ENCODE peak calls at places on chromosomes 6 and 20, in ten cellular contexts. K, J, I, Y, B, X, O, D, L and G are unnamed samples.

GRCh38 chr20:16966276-16966880 is 218.2 kb downstream of the OTOR start:
- DNase-seq in X (no peak), J (no peak), I (no peak), D (no peak), B (no peak), O (no peak), L (no peak), K (no peak), Y (no peak), G (no peak)

GRCh38 chr20:60250251-60250650 is 292.0 kb downstream of the CDH26 start:
- DNase-seq in Y (no peak), X (no peak), I (no peak), L (no peak), O (no peak), K (no peak), D (no peak), J (no peak), B (no peak), G (peak)

GRCh38 chr6:80457044-80457933 is 350.8 kb downstream of the BCKDHB start:
- DNase-seq in O (peak), D (no peak), X (peak), Y (peak), L (peak), I (no peak), J (peak), K (peak), B (peak), G (peak)

GRCh38 chr6:164942271-164942670 is 367.1 kb downstream of the C6orf118 start:
- DNase-seq in B (no peak), K (no peak), Y (no peak), J (no peak), D (no peak), X (no peak), O (no peak), I (no peak), L (no peak), G (no peak)

GRCh38 chr6:293185-294174 is 1.2 kb downstream of the DUSP22 start:
- DNase-seq in J (no peak), L (peak), O (no peak), B (no peak), X (no peak), K (no peak), Y (peak), I (peak), D (no peak), G (peak)

GRCh38 chr6:169859978-169860703 is 108.7 kb downstream of the ERMARD start:
- DNase-seq in D (peak), J (peak), K (no peak), X (no peak), Y (no peak), L (no peak), O (no peak), I (peak), B (no peak), G (no peak)

GRCh38 chr6:134533991-134534390 is 216.1 kb upstream of the SGK1 start:
- DNase-seq in X (no peak), D (no peak), O (no peak), J (no peak), K (no peak), L (no peak), Y (no peak), B (no peak), I (no peak), G (no peak)

GRCh38 chr6:113856011-113856551 is 1.1 kb upstream of the MARCKS start:
- DNase-seq in O (no peak), J (no peak), K (peak), I (no peak), L (no peak), B (no peak), X (peak), D (no peak), Y (peak), G (peak)

GRCh38 chr6:14270142-14270893 is 152.7 kb downstream of the CD83 start:
- DNase-seq in L (no peak), D (no peak), O (no peak), J (no peak), K (no peak), Y (no peak), B (no peak), X (no peak), I (no peak), G (no peak)

GRCh38 chr6:44742828-44743372 is 355.4 kb downstream of the CDC5L start:
- DNase-seq in O (no peak), B (no peak), D (no peak), Y (no peak), J (no peak), I (no peak), K (no peak), X (no peak), L (no peak), G (no peak)

GRCh38 chr6:139765825-139766285 is 391.4 kb upstream of the CITED2 start:
- DNase-seq in D (no peak), B (no peak), O (no peak), X (no peak), Y (no peak), K (no peak), J (no peak), I (no peak), L (no peak), G (peak)

GRCh38 chr6:148577687-148578488 is 168.9 kb upstream of the UST start:
- DNase-seq in L (peak), O (no peak), X (peak), K (peak), Y (peak), B (peak), J (peak), D (no peak), I (peak), G (peak)

GRCh38 chr20:50645253-50646068 is 45.9 kb downstream of the RIPOR3 start:
- DNase-seq in J (peak), X (peak), K (peak), I (peak), O (peak), D (no peak), L (peak), Y (peak), B (peak), G (peak)

GRCh38 chr6:162999575-163000285 is 272.0 kb downstream of the PACRG start:
- DNase-seq in O (no peak), L (no peak), I (no peak), D (no peak), Y (peak), B (no peak), X (no peak), J (no peak), K (no peak), G (peak)

GRCh38 chr20:37275125-37275524 is 13.5 kb upstream of the GHRH start:
- DNase-seq in X (no peak), L (no peak), J (no peak), K (no peak), Y (no peak), D (no peak), O (no peak), I (no peak), B (no peak), G (no peak)
- H3K4me3 ChIP-seq in X (no peak), L (no peak), J (no peak), K (no peak), Y (no peak), D (no peak), O (no peak), I (no peak), B (no peak), G (no peak)

GRCh38 chr6:34528996-34529664 is 27.0 kb downstream of the SPDEF start:
- DNase-seq in K (peak), D (no peak), Y (no peak), X (no peak), L (no peak), I (no peak), J (no peak), B (no peak), O (no peak), G (no peak)

GRCh38 chr6:34526241-34526972 is 29.7 kb downstream of the SPDEF start:
- DNase-seq in Y (no peak), B (no peak), L (no peak), K (peak), J (no peak), O (no peak), I (no peak), D (no peak), X (peak), G (no peak)

GRCh38 chr6:34527751-34528670 is 28.1 kb downstream of the SPDEF start:
- DNase-seq in B (no peak), I (no peak), K (peak), D (no peak), L (no peak), O (no peak), Y (no peak), X (no peak), J (no peak), G (no peak)

GRCh38 chr6:34525431-34526175 is 30.5 kb downstream of the SPDEF start:
- DNase-seq in D (no peak), L (no peak), Y (no peak), K (peak), I (peak), X (no peak), J (no peak), B (no peak), O (no peak), G (no peak)

DNA sequence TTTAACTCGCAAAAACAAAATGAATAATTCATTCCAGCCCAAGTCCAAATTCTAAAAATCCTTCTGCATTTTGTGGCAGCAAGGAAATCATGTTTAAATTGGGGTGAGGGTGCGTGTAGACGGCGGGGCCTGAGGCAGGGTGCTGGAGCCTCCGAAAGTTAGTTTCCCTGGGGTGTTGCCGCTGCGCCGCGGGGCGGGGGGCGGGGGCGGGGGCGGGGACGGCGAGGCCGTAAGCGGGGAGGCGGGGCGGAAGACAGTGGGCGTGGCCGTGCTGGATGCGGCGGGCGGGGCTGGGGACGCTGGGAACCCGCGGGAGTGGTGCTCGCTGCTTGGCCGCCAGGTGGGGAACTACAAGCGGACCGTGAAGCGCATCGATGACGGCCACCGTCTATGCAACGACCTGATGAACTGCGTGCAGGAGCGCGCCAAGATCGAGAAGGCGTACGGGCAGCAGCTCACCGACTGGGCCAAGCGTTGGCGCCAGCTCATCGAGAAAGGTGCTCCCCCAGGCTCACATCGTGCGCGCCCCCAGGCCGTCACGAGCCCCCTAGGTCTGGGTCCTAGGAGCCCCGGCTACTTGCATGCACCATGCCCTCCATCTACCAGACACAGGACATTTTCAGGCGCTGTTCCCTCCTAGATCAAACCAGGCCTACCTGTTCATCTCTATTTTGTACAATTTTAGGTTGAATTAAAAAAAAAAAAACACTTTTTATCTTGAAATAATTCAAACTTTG is 29.0 kb downstream of the SPDEF start:
- DNase-seq in I (peak), J (peak), L (peak), K (peak), D (no peak), X (peak), O (peak), B (peak), Y (peak), G (peak)
- H3K4me3 ChIP-seq in I (peak), J (peak), L (no peak), K (no peak), D (peak), X (peak), O (no peak), B (peak), Y (peak), G (peak)

DNA sequence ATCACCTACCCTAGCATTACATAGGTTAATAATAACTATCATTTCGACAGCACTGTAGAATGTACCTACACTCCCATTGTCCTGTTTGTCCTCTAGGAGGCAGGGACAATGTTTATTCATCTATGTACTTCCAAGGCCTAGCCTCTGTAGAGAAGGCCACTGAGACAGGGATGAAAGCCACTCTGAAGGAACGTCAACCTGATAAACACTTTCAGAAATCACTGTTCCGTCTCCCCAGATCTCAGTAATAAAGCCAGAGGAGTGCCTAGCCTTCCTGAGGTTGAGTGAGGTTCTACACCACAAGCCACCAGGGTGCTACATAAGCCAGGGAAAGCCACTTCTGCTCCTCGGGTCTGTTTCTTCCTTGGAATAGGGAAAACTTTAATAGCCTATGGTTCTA is 44.8 kb downstream of the POPDC3 start:
- DNase-seq in K (no peak), B (no peak), L (no peak), O (no peak), J (no peak), I (no peak), D (no peak), Y (peak), X (peak), G (peak)
- H3K4me3 ChIP-seq in K (no peak), B (no peak), L (no peak), O (no peak), J (no peak), I (no peak), D (no peak), Y (no peak), X (no peak), G (no peak)

GRCh38 chr6:137283940-137284910 is 65.0 kb upstream of the IFNGR1 start:
- DNase-seq in B (no peak), I (no peak), J (no peak), L (no peak), Y (no peak), K (no peak), O (no peak), D (no peak), X (no peak), G (no peak)
- H3K4me3 ChIP-seq in B (no peak), I (no peak), J (no peak), L (no peak), Y (no peak), K (no peak), O (no peak), D (no peak), X (no peak), G (no peak)

GRCh38 chr6:112232845-112233256 is 21.5 kb downstream of the LAMA4 start:
- DNase-seq in O (no peak), K (peak), L (no peak), B (peak), D (no peak), Y (peak), I (no peak), J (no peak), X (no peak), G (no peak)
- H3K4me3 ChIP-seq in O (no peak), K (no peak), L (no peak), B (no peak), D (no peak), Y (no peak), I (no peak), J (no peak), X (no peak), G (no peak)

GRCh38 chr6:168377481-168377850 is 57.9 kb upstream of the DACT2 start:
- DNase-seq in K (no peak), Y (no peak), X (peak), I (peak), L (no peak), J (no peak), D (no peak), O (no peak), B (no peak), G (no peak)
- H3K4me3 ChIP-seq in K (no peak), Y (no peak), X (no peak), I (peak), L (no peak), J (no peak), D (no peak), O (no peak), B (no peak), G (no peak)

DNA sequence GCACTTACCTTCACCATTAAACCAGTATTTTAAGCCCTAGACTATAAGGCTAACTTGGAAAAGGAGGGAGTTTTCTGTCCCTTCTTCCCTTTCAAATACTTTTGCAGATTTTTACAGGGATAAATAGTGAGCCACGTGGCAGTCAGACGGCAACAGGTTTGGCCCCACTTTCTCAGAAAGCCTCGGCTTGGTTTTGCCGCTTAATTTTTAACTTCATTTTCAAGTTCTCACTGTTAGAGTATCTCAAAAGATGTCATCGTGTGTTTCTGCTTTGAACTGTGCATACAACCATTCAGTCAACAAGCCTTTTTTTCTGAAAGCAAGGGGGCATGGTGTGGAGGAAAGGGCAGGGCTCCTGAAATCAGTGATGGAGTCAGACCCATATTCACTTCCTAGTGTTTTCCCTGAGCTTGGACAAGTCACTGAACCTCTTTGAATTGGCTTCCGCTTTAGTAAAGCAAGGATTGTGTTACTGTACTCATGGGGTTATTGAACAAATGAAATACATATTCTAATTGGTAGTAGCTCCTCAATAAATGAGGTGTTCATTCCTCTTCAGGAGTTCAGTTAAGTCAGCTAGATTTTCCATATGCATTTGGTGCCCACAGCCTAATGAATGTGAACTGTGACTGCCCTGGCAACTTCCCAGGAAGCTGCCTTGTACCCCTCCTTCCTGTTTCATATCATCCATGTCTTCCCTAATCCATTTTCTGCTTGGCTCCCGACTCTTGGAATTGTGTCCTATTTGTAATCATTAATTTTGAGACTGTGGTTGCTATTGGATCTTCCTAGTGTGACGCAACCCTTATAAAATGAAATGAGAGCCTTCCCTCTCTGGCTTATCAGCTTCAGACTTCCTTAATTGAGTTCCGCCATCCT is at the start of gene SLC17A2:
- DNase-seq in O (no peak), L (no peak), I (no peak), J (no peak), B (no peak), D (no peak), K (no peak), Y (no peak), X (no peak), G (no peak)
- H3K4me3 ChIP-seq in O (no peak), L (no peak), I (no peak), J (no peak), B (no peak), D (no peak), K (no peak), Y (no peak), X (no peak), G (no peak)

DNA sequence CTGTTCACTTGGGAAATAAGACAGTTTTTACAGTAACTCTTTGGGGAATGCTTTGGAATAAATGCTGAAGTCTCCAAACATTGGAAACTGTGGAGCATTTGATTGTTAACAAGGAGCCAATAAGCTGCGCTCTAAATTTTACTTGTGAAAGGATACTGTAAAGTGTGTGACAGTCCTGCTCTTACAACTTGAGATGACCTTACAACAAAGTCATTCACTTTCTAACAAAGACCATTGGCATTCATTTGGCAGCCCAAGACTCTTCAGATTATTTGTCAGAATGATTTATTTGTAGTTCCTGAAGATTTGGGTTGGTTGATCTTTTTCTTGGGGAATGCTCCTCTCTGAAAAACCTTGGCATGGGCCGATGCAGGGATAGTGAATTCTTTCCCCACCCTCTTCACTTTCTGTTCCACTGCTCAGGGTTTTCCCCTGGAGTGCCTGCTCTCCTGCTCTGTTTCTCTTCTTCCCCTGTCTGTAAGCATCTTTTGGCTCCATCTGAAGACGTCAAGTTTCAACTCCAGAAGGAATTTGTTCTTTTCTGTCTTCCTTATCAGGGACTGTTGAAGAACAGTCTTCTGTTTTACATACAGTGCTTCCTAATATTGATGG is 116.4 kb downstream of the AKAP7 start:
- DNase-seq in K (no peak), X (peak), D (no peak), O (no peak), Y (no peak), B (no peak), I (no peak), L (no peak), J (no peak), G (no peak)
- H3K4me3 ChIP-seq in K (no peak), X (peak), D (no peak), O (no peak), Y (no peak), B (no peak), I (peak), L (no peak), J (no peak), G (no peak)